ENCODE peak calls at places on chromosomes 7 and 10, in eight cellular contexts. N, C, Z, F, S, G, J and H are unnamed samples.

GRCh38 chr10:100148353-100149211 is 37.2 kb downstream of the ERLIN1 start:
- DNase-seq in S (peak), Z (peak), F (peak), N (peak), C (no peak), G (no peak), J (no peak), H (no peak)

GRCh38 chr10:87974769-87975168 is 111.3 kb downstream of the PTEN start:
- DNase-seq in S (no peak), C (no peak), F (no peak), J (no peak), Z (no peak), G (no peak), N (no peak), H (no peak)

GRCh38 chr7:81687062-81687461 is 82.8 kb downstream of the HGF start:
- DNase-seq in S (no peak), Z (peak), C (no peak), G (no peak), F (no peak), J (no peak), N (no peak), H (no peak)

GRCh38 chr7:74092964-74093339 is 9.3 kb downstream of the LIMK1 start:
- DNase-seq in C (no peak), N (peak), G (peak), J (no peak), S (no peak), F (peak), Z (no peak), H (peak)

GRCh38 chr10:118278649-118279048 is 63.5 kb downstream of the FAM204A start:
- DNase-seq in Z (no peak), J (no peak), S (no peak), C (no peak), N (no peak), F (no peak), G (no peak), H (no peak)

GRCh38 chr10:114304566-114305421 is 65.7 kb downstream of the VWA2 start:
- DNase-seq in G (peak), J (no peak), F (peak), N (peak), S (no peak), Z (no peak), C (no peak), H (no peak)

GRCh38 chr10:122154034-122154732 is 116.9 kb upstream of the BTBD16 start:
- DNase-seq in J (no peak), S (peak), C (no peak), N (no peak), Z (no peak), F (no peak), G (no peak), H (no peak)

GRCh38 chr10:126844406-126844805 is 60.8 kb upstream of the DOCK1 start:
- DNase-seq in N (no peak), J (no peak), G (no peak), F (no peak), C (no peak), Z (no peak), S (no peak), H (no peak)

GRCh38 chr7:140214075-140214684 is 37.4 kb upstream of the KDM7A start:
- DNase-seq in C (no peak), Z (no peak), F (no peak), J (no peak), S (no peak), N (no peak), G (no peak), H (no peak)

GRCh38 chr10:132111871-132112341 is 46.2 kb downstream of the JAKMIP3 start:
- DNase-seq in J (no peak), S (no peak), F (peak), C (no peak), Z (no peak), N (no peak), G (peak), H (no peak)

GRCh38 chr7:1257863-1258262 is 25.2 kb downstream of the UNCX start:
- DNase-seq in C (no peak), J (no peak), F (no peak), G (no peak), S (no peak), N (no peak), Z (no peak), H (no peak)

GRCh38 chr7:133984023-133984422 is 143.1 kb upstream of the LRGUK start:
- DNase-seq in G (no peak), F (no peak), S (no peak), N (no peak), Z (no peak), C (no peak), J (no peak), H (no peak)

GRCh38 chr7:105896407-105896842 is 20.0 kb upstream of the ATXN7L1 start:
- DNase-seq in F (no peak), N (no peak), C (no peak), Z (no peak), S (no peak), J (no peak), G (no peak), H (no peak)

GRCh38 chr7:104980969-104981670 is 32.9 kb upstream of the KMT2E start:
- DNase-seq in N (peak), Z (peak), G (no peak), J (no peak), C (no peak), F (no peak), S (no peak), H (no peak)

GRCh38 chr10:12628153-12628552 is 278.8 kb downstream of the CAMK1D start:
- DNase-seq in S (no peak), J (no peak), G (no peak), N (no peak), C (no peak), Z (no peak), F (no peak), H (no peak)

GRCh38 chr7:22117222-22117621 is 171.5 kb upstream of the CDCA7L start:
- DNase-seq in F (peak), Z (no peak), J (no peak), G (no peak), S (no peak), C (no peak), N (no peak), H (no peak)

GRCh38 chr10:79052311-79053080 is 16.3 kb upstream of the ZMIZ1 start:
- DNase-seq in F (no peak), N (peak), G (peak), Z (no peak), S (no peak), J (no peak), C (no peak), H (no peak)

GRCh38 chr10:21531164-21531563 is 2.9 kb upstream of the MLLT10 start:
- DNase-seq in G (no peak), F (no peak), J (no peak), Z (peak), C (no peak), N (no peak), S (no peak), H (no peak)